ENCODE peak calls at places on chromosomes 16 and 17, in nine cellular contexts. One of them, this sample, is unnamed.

GRCh38 chr17:32141690-32142037 is 638 bp upstream of the RHOT1 start:
- DNase-seq in hypothalamus: no peak
- DNase-seq in Kasumi-1: no peak
- DNase-seq in NCI-H1105: no peak
- DNase-seq in RPMI7951: no peak
- DNase-seq in progenitor cell of endocrine pancreas: no peak
- DNase-seq in amygdala: no peak
- DNase-seq in T-helper 9 cell: no peak
- DNase-seq in endothelial cell of umbilical vein: no peak
- DNase-seq in this sample: no peak

GRCh38 chr16:10618710-10619209 is 38.4 kb upstream of the EMP2 start:
- DNase-seq in hypothalamus: no peak
- DNase-seq in Kasumi-1: no peak
- DNase-seq in NCI-H1105: no peak
- DNase-seq in RPMI7951: no peak
- DNase-seq in progenitor cell of endocrine pancreas: no peak
- DNase-seq in amygdala: no peak
- DNase-seq in T-helper 9 cell: no peak
- DNase-seq in endothelial cell of umbilical vein: no peak
- DNase-seq in this sample: no peak

GRCh38 chr17:78538033-78538776 is 39.0 kb downstream of the DNAH17 start:
- DNase-seq in hypothalamus: no peak
- DNase-seq in Kasumi-1: no peak
- DNase-seq in NCI-H1105: no peak
- DNase-seq in RPMI7951: no peak
- DNase-seq in progenitor cell of endocrine pancreas: no peak
- DNase-seq in amygdala: no peak
- DNase-seq in T-helper 9 cell: no peak
- DNase-seq in endothelial cell of umbilical vein: no peak
- DNase-seq in this sample: no peak

GRCh38 chr16:82603784-82604411 is 22.9 kb upstream of the CDH13 start:
- DNase-seq in hypothalamus: peak
- DNase-seq in Kasumi-1: no peak
- DNase-seq in NCI-H1105: no peak
- DNase-seq in RPMI7951: peak
- DNase-seq in progenitor cell of endocrine pancreas: no peak
- DNase-seq in amygdala: peak
- DNase-seq in T-helper 9 cell: no peak
- DNase-seq in endothelial cell of umbilical vein: peak
- DNase-seq in this sample: no peak

GRCh38 chr17:48547839-48548686 is 3.2 kb upstream of the HOXB2 start:
- DNase-seq in hypothalamus: no peak
- DNase-seq in Kasumi-1: no peak
- DNase-seq in NCI-H1105: peak
- DNase-seq in RPMI7951: peak
- DNase-seq in progenitor cell of endocrine pancreas: no peak
- DNase-seq in amygdala: no peak
- DNase-seq in T-helper 9 cell: peak
- DNase-seq in endothelial cell of umbilical vein: peak
- DNase-seq in this sample: peak

GRCh38 chr17:66538776-66539175 is 236.4 kb downstream of the PRKCA start:
- DNase-seq in hypothalamus: no peak
- DNase-seq in Kasumi-1: peak
- DNase-seq in NCI-H1105: no peak
- DNase-seq in RPMI7951: no peak
- DNase-seq in progenitor cell of endocrine pancreas: no peak
- DNase-seq in amygdala: no peak
- DNase-seq in T-helper 9 cell: no peak
- DNase-seq in endothelial cell of umbilical vein: no peak
- DNase-seq in this sample: no peak

GRCh38 chr16:46717692-46718091 is 28.2 kb downstream of the ORC6 start:
- DNase-seq in hypothalamus: no peak
- DNase-seq in Kasumi-1: no peak
- DNase-seq in NCI-H1105: peak
- DNase-seq in RPMI7951: no peak
- DNase-seq in progenitor cell of endocrine pancreas: no peak
- DNase-seq in amygdala: no peak
- DNase-seq in T-helper 9 cell: no peak
- DNase-seq in endothelial cell of umbilical vein: no peak
- DNase-seq in this sample: no peak

GRCh38 chr17:57530508-57530907 is 214.6 kb downstream of the CCDC182 start:
- DNase-seq in hypothalamus: no peak
- DNase-seq in Kasumi-1: no peak
- DNase-seq in NCI-H1105: no peak
- DNase-seq in RPMI7951: no peak
- DNase-seq in progenitor cell of endocrine pancreas: no peak
- DNase-seq in amygdala: no peak
- DNase-seq in T-helper 9 cell: no peak
- DNase-seq in endothelial cell of umbilical vein: no peak
- DNase-seq in this sample: no peak

GRCh38 chr17:73703216-73703615 is 59.0 kb upstream of the SDK2 start:
- DNase-seq in hypothalamus: no peak
- DNase-seq in Kasumi-1: no peak
- DNase-seq in NCI-H1105: no peak
- DNase-seq in RPMI7951: no peak
- DNase-seq in progenitor cell of endocrine pancreas: no peak
- DNase-seq in amygdala: no peak
- DNase-seq in T-helper 9 cell: no peak
- DNase-seq in endothelial cell of umbilical vein: no peak
- DNase-seq in this sample: no peak

GRCh38 chr17:77873518-77874302 is 84.8 kb upstream of the TNRC6C start:
- DNase-seq in hypothalamus: no peak
- DNase-seq in Kasumi-1: no peak
- DNase-seq in NCI-H1105: peak
- DNase-seq in RPMI7951: no peak
- DNase-seq in progenitor cell of endocrine pancreas: no peak
- DNase-seq in amygdala: no peak
- DNase-seq in T-helper 9 cell: no peak
- DNase-seq in endothelial cell of umbilical vein: no peak
- DNase-seq in this sample: no peak

GRCh38 chr16:20849587-20850390 is 43.5 kb downstream of the REXO5 start:
- DNase-seq in hypothalamus: no peak
- DNase-seq in Kasumi-1: peak
- DNase-seq in NCI-H1105: peak
- DNase-seq in RPMI7951: peak
- DNase-seq in progenitor cell of endocrine pancreas: peak
- DNase-seq in amygdala: peak
- DNase-seq in T-helper 9 cell: peak
- DNase-seq in endothelial cell of umbilical vein: peak
- DNase-seq in this sample: peak

GRCh38 chr17:77186141-77186604 is 45.4 kb downstream of the SEC14L1 start:
- DNase-seq in hypothalamus: no peak
- DNase-seq in Kasumi-1: no peak
- DNase-seq in NCI-H1105: no peak
- DNase-seq in RPMI7951: no peak
- DNase-seq in progenitor cell of endocrine pancreas: no peak
- DNase-seq in amygdala: no peak
- DNase-seq in T-helper 9 cell: no peak
- DNase-seq in endothelial cell of umbilical vein: no peak
- DNase-seq in this sample: no peak

GRCh38 chr16:24670623-24671454 is 58.6 kb upstream of the TNRC6A start:
- DNase-seq in hypothalamus: peak
- DNase-seq in Kasumi-1: no peak
- DNase-seq in NCI-H1105: peak
- DNase-seq in RPMI7951: peak
- DNase-seq in progenitor cell of endocrine pancreas: no peak
- DNase-seq in amygdala: peak
- DNase-seq in T-helper 9 cell: no peak
- DNase-seq in endothelial cell of umbilical vein: peak
- DNase-seq in this sample: peak

GRCh38 chr16:12869681-12870427 is 31.5 kb upstream of the SHISA9 start:
- DNase-seq in hypothalamus: no peak
- DNase-seq in Kasumi-1: no peak
- DNase-seq in NCI-H1105: no peak
- DNase-seq in RPMI7951: peak
- DNase-seq in progenitor cell of endocrine pancreas: no peak
- DNase-seq in amygdala: no peak
- DNase-seq in T-helper 9 cell: no peak
- DNase-seq in endothelial cell of umbilical vein: no peak
- DNase-seq in this sample: no peak

GRCh38 chr16:12423151-12423550 is 380.5 kb downstream of the CPPED1 start:
- DNase-seq in hypothalamus: no peak
- DNase-seq in Kasumi-1: no peak
- DNase-seq in NCI-H1105: no peak
- DNase-seq in RPMI7951: no peak
- DNase-seq in progenitor cell of endocrine pancreas: no peak
- DNase-seq in amygdala: no peak
- DNase-seq in T-helper 9 cell: no peak
- DNase-seq in endothelial cell of umbilical vein: no peak
- DNase-seq in this sample: no peak

GRCh38 chr16:85209526-85210121 is 97.4 kb upstream of the CIBAR2 start:
- DNase-seq in hypothalamus: no peak
- DNase-seq in Kasumi-1: no peak
- DNase-seq in NCI-H1105: no peak
- DNase-seq in RPMI7951: no peak
- DNase-seq in progenitor cell of endocrine pancreas: no peak
- DNase-seq in amygdala: no peak
- DNase-seq in T-helper 9 cell: no peak
- DNase-seq in endothelial cell of umbilical vein: no peak
- DNase-seq in this sample: no peak

GRCh38 chr17:75228847-75229246 is 23.4 kb downstream of the NUP85 start:
- DNase-seq in hypothalamus: no peak
- DNase-seq in Kasumi-1: peak
- DNase-seq in NCI-H1105: no peak
- DNase-seq in RPMI7951: no peak
- DNase-seq in progenitor cell of endocrine pancreas: no peak
- DNase-seq in amygdala: no peak
- DNase-seq in T-helper 9 cell: no peak
- DNase-seq in endothelial cell of umbilical vein: peak
- DNase-seq in this sample: no peak

GRCh38 chr16:81238296-81239011 is at the start of gene BCO1:
- DNase-seq in hypothalamus: no peak
- DNase-seq in Kasumi-1: no peak
- DNase-seq in NCI-H1105: peak
- DNase-seq in RPMI7951: peak
- DNase-seq in progenitor cell of endocrine pancreas: no peak
- DNase-seq in amygdala: no peak
- DNase-seq in T-helper 9 cell: no peak
- DNase-seq in endothelial cell of umbilical vein: peak
- DNase-seq in this sample: peak

GRCh38 chr17:66549312-66549705 is 246.9 kb downstream of the PRKCA start:
- DNase-seq in hypothalamus: no peak
- DNase-seq in Kasumi-1: no peak
- DNase-seq in NCI-H1105: no peak
- DNase-seq in RPMI7951: peak
- DNase-seq in progenitor cell of endocrine pancreas: no peak
- DNase-seq in amygdala: no peak
- DNase-seq in T-helper 9 cell: no peak
- DNase-seq in endothelial cell of umbilical vein: no peak
- DNase-seq in this sample: no peak

GRCh38 chr16:88393034-88393433 is 10.3 kb downstream of the ZNF469 start:
- DNase-seq in hypothalamus: no peak
- DNase-seq in Kasumi-1: no peak
- DNase-seq in NCI-H1105: no peak
- DNase-seq in RPMI7951: peak
- DNase-seq in progenitor cell of endocrine pancreas: no peak
- DNase-seq in amygdala: no peak
- DNase-seq in T-helper 9 cell: no peak
- DNase-seq in endothelial cell of umbilical vein: peak
- DNase-seq in this sample: no peak

GRCh38 chr17:7932483-7932891 is 481 bp downstream of the CNTROB start:
- DNase-seq in hypothalamus: no peak
- DNase-seq in Kasumi-1: no peak
- DNase-seq in NCI-H1105: peak
- DNase-seq in RPMI7951: peak
- DNase-seq in progenitor cell of endocrine pancreas: no peak
- DNase-seq in amygdala: no peak
- DNase-seq in T-helper 9 cell: no peak
- DNase-seq in endothelial cell of umbilical vein: peak
- DNase-seq in this sample: no peak

GRCh38 chr16:54987081-54987480 is 56.4 kb downstream of the IRX5 start:
- DNase-seq in hypothalamus: peak
- DNase-seq in Kasumi-1: no peak
- DNase-seq in NCI-H1105: peak
- DNase-seq in RPMI7951: no peak
- DNase-seq in progenitor cell of endocrine pancreas: no peak
- DNase-seq in amygdala: peak
- DNase-seq in T-helper 9 cell: no peak
- DNase-seq in endothelial cell of umbilical vein: no peak
- DNase-seq in this sample: no peak

GRCh38 chr16:52976539-52977167 is 76.0 kb downstream of the CHD9NB start:
- DNase-seq in hypothalamus: no peak
- DNase-seq in Kasumi-1: peak
- DNase-seq in NCI-H1105: no peak
- DNase-seq in RPMI7951: peak
- DNase-seq in progenitor cell of endocrine pancreas: no peak
- DNase-seq in amygdala: no peak
- DNase-seq in T-helper 9 cell: no peak
- DNase-seq in endothelial cell of umbilical vein: peak
- DNase-seq in this sample: peak

GRCh38 chr17:17897442-17897841 is 60.7 kb upstream of the SREBF1 start:
- DNase-seq in hypothalamus: no peak
- DNase-seq in Kasumi-1: no peak
- DNase-seq in NCI-H1105: no peak
- DNase-seq in RPMI7951: no peak
- DNase-seq in progenitor cell of endocrine pancreas: no peak
- DNase-seq in amygdala: no peak
- DNase-seq in T-helper 9 cell: no peak
- DNase-seq in endothelial cell of umbilical vein: no peak
- DNase-seq in this sample: no peak

GRCh38 chr17:71023631-71024030 is 854.3 kb downstream of the KCNJ2 start:
- DNase-seq in hypothalamus: no peak
- DNase-seq in Kasumi-1: no peak
- DNase-seq in NCI-H1105: peak
- DNase-seq in RPMI7951: peak
- DNase-seq in progenitor cell of endocrine pancreas: no peak
- DNase-seq in amygdala: no peak
- DNase-seq in T-helper 9 cell: no peak
- DNase-seq in endothelial cell of umbilical vein: no peak
- DNase-seq in this sample: peak

GRCh38 chr17:40564883-40565744 is at the start of gene CCR7:
- DNase-seq in hypothalamus: no peak
- DNase-seq in Kasumi-1: peak
- DNase-seq in NCI-H1105: no peak
- DNase-seq in RPMI7951: no peak
- DNase-seq in progenitor cell of endocrine pancreas: no peak
- DNase-seq in amygdala: no peak
- DNase-seq in T-helper 9 cell: peak
- DNase-seq in endothelial cell of umbilical vein: no peak
- DNase-seq in this sample: no peak

GRCh38 chr17:44587339-44587738 is 30.1 kb downstream of the FZD2 start:
- DNase-seq in hypothalamus: no peak
- DNase-seq in Kasumi-1: no peak
- DNase-seq in NCI-H1105: no peak
- DNase-seq in RPMI7951: peak
- DNase-seq in progenitor cell of endocrine pancreas: no peak
- DNase-seq in amygdala: no peak
- DNase-seq in T-helper 9 cell: no peak
- DNase-seq in endothelial cell of umbilical vein: peak
- DNase-seq in this sample: no peak

GRCh38 chr16:49277386-49277742 is 4.3 kb downstream of the CBLN1 start:
- DNase-seq in hypothalamus: no peak
- DNase-seq in Kasumi-1: no peak
- DNase-seq in NCI-H1105: no peak
- DNase-seq in RPMI7951: no peak
- DNase-seq in progenitor cell of endocrine pancreas: no peak
- DNase-seq in amygdala: no peak
- DNase-seq in T-helper 9 cell: no peak
- DNase-seq in endothelial cell of umbilical vein: no peak
- DNase-seq in this sample: no peak

GRCh38 chr17:40352779-40353394 is 11.7 kb downstream of the GJD3 start:
- DNase-seq in hypothalamus: no peak
- DNase-seq in Kasumi-1: peak
- DNase-seq in NCI-H1105: no peak
- DNase-seq in RPMI7951: no peak
- DNase-seq in progenitor cell of endocrine pancreas: no peak
- DNase-seq in amygdala: no peak
- DNase-seq in T-helper 9 cell: no peak
- DNase-seq in endothelial cell of umbilical vein: no peak
- DNase-seq in this sample: no peak